ENCODE peak calls at places on chromosomes 12 and 14, in six cellular contexts. N is A172, S is AML-193, K is NCI-H446, A is psoas muscle, P is HCT116. D is an unnamed sample.

GRCh38 chr14:52266179-52266578 is 1.3 kb upstream of the PTGDR start:
- DNase-seq in N (no peak), S (no peak), K (no peak), A (peak), P (no peak), D (peak)

GRCh38 chr14:36279306-36280244 is 40.9 kb downstream of the MBIP start:
- DNase-seq in N (no peak), S (no peak), K (no peak), A (no peak), P (no peak), D (no peak)

GRCh38 chr14:85415015-85415712 is 114.8 kb upstream of the FLRT2 start:
- DNase-seq in N (peak), S (no peak), K (peak), A (no peak), P (no peak), D (peak)

GRCh38 chr12:44000309-44000952 is 164.6 kb downstream of the TMEM117 start:
- DNase-seq in N (peak), S (peak), K (peak), A (no peak), P (peak), D (no peak)

GRCh38 chr12:51028126-51028810 is 2.1 kb upstream of the SLC11A2 start:
- DNase-seq in N (peak), S (peak), K (peak), A (no peak), P (no peak), D (no peak)

GRCh38 chr12:58341791-58342190 is 400.4 kb downstream of the ATP23 start:
- DNase-seq in N (no peak), S (no peak), K (peak), A (no peak), P (no peak), D (peak)

GRCh38 chr12:131202592-131203378 is 249.1 kb downstream of the ADGRD1 start:
- DNase-seq in N (no peak), S (no peak), K (no peak), A (no peak), P (no peak), D (no peak)

GRCh38 chr14:69685716-69686115 is 74.3 kb downstream of the SUSD6 start:
- DNase-seq in N (no peak), S (no peak), K (peak), A (peak), P (no peak), D (no peak)

GRCh38 chr12:89235189-89235993 is 116.9 kb downstream of the DUSP6 start:
- DNase-seq in N (no peak), S (peak), K (no peak), A (no peak), P (no peak), D (no peak)

GRCh38 chr14:63933110-63933509 is 80.3 kb downstream of the SYNE2 start:
- DNase-seq in N (no peak), S (no peak), K (no peak), A (no peak), P (no peak), D (no peak)

GRCh38 chr12:57166971-57167371 is 19.6 kb upstream of the LRP1-AS start:
- DNase-seq in N (peak), S (no peak), K (no peak), A (no peak), P (no peak), D (no peak)

GRCh38 chr12:11765817-11766794 is 116.6 kb downstream of the ETV6 start:
- DNase-seq in N (peak), S (peak), K (no peak), A (no peak), P (no peak), D (peak)

GRCh38 chr12:117854339-117855012 is 114.3 kb downstream of the KSR2 start:
- DNase-seq in N (peak), S (peak), K (peak), A (no peak), P (no peak), D (peak)

GRCh38 chr14:32808574-32809098 is 130.0 kb upstream of the NPAS3 start:
- DNase-seq in N (peak), S (no peak), K (peak), A (no peak), P (no peak), D (no peak)

GRCh38 chr12:98635657-98636323 is 8.8 kb downstream of the IKBIP start:
- DNase-seq in N (peak), S (no peak), K (peak), A (no peak), P (peak), D (no peak)